ENCODE peak calls at places on chromosomes 5 and 9, in six cellular contexts. I is GM12878, R is SK-N-SH, T is HepG2, P is H1, U is K562. E is an unnamed sample.

GRCh38 chr5:75335486-75335885 is 1.5 kb upstream of the HMGCR start:
- DNase-seq in I (no peak), R (no peak), T (peak), P (no peak), U (no peak), E (no peak)

GRCh38 chr5:373710-374602 is 52.4 kb downstream of the AHRR start:
- DNase-seq in I (no peak), R (peak), T (no peak), P (peak), U (no peak), E (peak)

GRCh38 chr5:52269853-52270252 is 517.9 kb upstream of the ITGA1 start:
- DNase-seq in I (no peak), R (no peak), T (no peak), P (no peak), U (no peak), E (no peak)

GRCh38 chr9:83238871-83239624 is 176.1 kb upstream of the RASEF start:
- DNase-seq in I (no peak), R (no peak), T (peak), P (no peak), U (no peak), E (no peak)

GRCh38 chr5:99119326-99119725 is 190.5 kb upstream of the CHD1 start:
- DNase-seq in I (no peak), R (no peak), T (no peak), P (no peak), U (no peak), E (no peak)

GRCh38 chr9:33288828-33289483 is 1.4 kb upstream of the NFX1 start:
- DNase-seq in I (no peak), R (no peak), T (no peak), P (no peak), U (no peak), E (no peak)

GRCh38 chr5:94928891-94929290 is 310.4 kb downstream of the SLF1 start:
- DNase-seq in I (no peak), R (no peak), T (no peak), P (no peak), U (no peak), E (no peak)

GRCh38 chr5:113217619-113218184 is 217.1 kb downstream of the TSSK1B start:
- DNase-seq in I (no peak), R (no peak), T (no peak), P (no peak), U (no peak), E (no peak)

GRCh38 chr5:31913796-31914188 is 260.3 kb downstream of the GOLPH3 start:
- DNase-seq in I (no peak), R (peak), T (no peak), P (no peak), U (no peak), E (no peak)

GRCh38 chr5:124902097-124902821 is 155.8 kb upstream of the ZNF608 start:
- DNase-seq in I (peak), R (no peak), T (no peak), P (no peak), U (no peak), E (peak)

GRCh38 chr5:78504726-78505431 is 143.7 kb downstream of the LHFPL2 start:
- DNase-seq in I (no peak), R (peak), T (no peak), P (no peak), U (no peak), E (no peak)

GRCh38 chr5:139667001-139667729 is 19.0 kb downstream of the CXXC5 start:
- DNase-seq in I (no peak), R (no peak), T (no peak), P (no peak), U (no peak), E (no peak)

GRCh38 chr9:36995927-36996471 is 38.1 kb downstream of the PAX5 start:
- DNase-seq in I (no peak), R (peak), T (peak), P (peak), U (peak), E (peak)

GRCh38 chr9:136546697-136547481 is 1.0 kb upstream of the NOTCH1 start:
- DNase-seq in I (no peak), R (peak), T (no peak), P (peak), U (no peak), E (no peak)

GRCh38 chr9:132030626-132031325 is 48.9 kb downstream of the MED27 start:
- DNase-seq in I (no peak), R (no peak), T (no peak), P (peak), U (no peak), E (no peak)

GRCh38 chr9:19470567-19470966 is 61.8 kb downstream of the ACER2 start:
- DNase-seq in I (no peak), R (no peak), T (no peak), P (no peak), U (no peak), E (no peak)

GRCh38 chr5:97728920-97729319 is 545.9 kb upstream of the RIOK2 start:
- DNase-seq in I (no peak), R (no peak), T (no peak), P (no peak), U (no peak), E (no peak)

GRCh38 chr5:90534922-90535321 is 5.5 kb upstream of the LYSMD3 start:
- DNase-seq in I (no peak), R (no peak), T (no peak), P (no peak), U (no peak), E (no peak)

GRCh38 chr9:18382243-18382642 is 91.7 kb upstream of the ADAMTSL1 start:
- DNase-seq in I (no peak), R (no peak), T (no peak), P (no peak), U (no peak), E (no peak)

GRCh38 chr9:5178126-5178805 is 7.2 kb downstream of the INSL6 start:
- DNase-seq in I (no peak), R (no peak), T (no peak), P (no peak), U (no peak), E (no peak)

GRCh38 chr5:158676642-158677489 is 422.9 kb downstream of the EBF1 start:
- DNase-seq in I (no peak), R (no peak), T (no peak), P (peak), U (peak), E (no peak)

GRCh38 chr9:111231801-111232580 is 98.0 kb downstream of the OR2K2 start:
- DNase-seq in I (no peak), R (no peak), T (no peak), P (no peak), U (no peak), E (no peak)

GRCh38 chr9:70079364-70080103 is 35.9 kb downstream of the MAMDC2 start:
- DNase-seq in I (no peak), R (no peak), T (no peak), P (no peak), U (no peak), E (no peak)
- TF ChIP-seq TAF1 in I (no peak), R (no peak), T (no peak), P (no peak), U (no peak), E (no peak)

DNA sequence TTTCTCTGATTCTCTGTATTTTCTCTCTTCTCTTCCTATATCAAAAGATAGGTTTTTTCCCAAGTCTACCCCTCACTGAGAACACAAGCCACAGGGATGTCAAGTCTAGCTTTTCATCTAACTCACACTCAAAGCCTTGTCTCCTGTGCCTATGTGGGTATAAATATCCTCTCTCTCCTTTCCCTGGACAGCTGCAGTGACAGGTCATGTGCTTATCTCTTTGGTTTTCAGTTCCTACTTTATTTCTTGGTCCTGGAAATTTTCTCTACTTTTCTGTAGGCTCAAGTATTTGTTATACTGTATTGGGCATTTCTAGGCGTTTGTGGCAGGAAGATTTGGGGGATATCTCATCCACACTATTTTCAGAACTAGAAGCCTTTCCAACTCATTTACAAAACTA is 182.4 kb upstream of the MVB12B start:
- DNase-seq in I (no peak), R (no peak), T (no peak), P (no peak), U (no peak), E (no peak)
- TF ChIP-seq TAF1 in I (no peak), R (no peak), T (no peak), P (no peak), U (no peak), E (no peak)

GRCh38 chr5:178505639-178506407 is 84.4 kb downstream of the COL23A1 start:
- DNase-seq in I (no peak), R (no peak), T (no peak), P (no peak), U (no peak), E (no peak)
- TF ChIP-seq TAF1 in I (no peak), R (no peak), T (no peak), P (no peak), U (no peak), E (no peak)

GRCh38 chr5:166725585-166725984 is 1565.9 kb upstream of the WWC1 start:
- DNase-seq in I (no peak), R (no peak), T (no peak), P (no peak), U (no peak), E (no peak)

GRCh38 chr5:166720026-166720425 is 1571.4 kb upstream of the WWC1 start:
- DNase-seq in I (no peak), R (no peak), T (no peak), P (no peak), U (no peak), E (no peak)

GRCh38 chr5:166724284-166724683 is 1567.2 kb upstream of the WWC1 start:
- DNase-seq in I (no peak), R (no peak), T (no peak), P (no peak), U (no peak), E (no peak)

GRCh38 chr5:166726406-166726805 is 1565.0 kb upstream of the WWC1 start:
- DNase-seq in I (no peak), R (no peak), T (no peak), P (no peak), U (no peak), E (no peak)

DNA sequence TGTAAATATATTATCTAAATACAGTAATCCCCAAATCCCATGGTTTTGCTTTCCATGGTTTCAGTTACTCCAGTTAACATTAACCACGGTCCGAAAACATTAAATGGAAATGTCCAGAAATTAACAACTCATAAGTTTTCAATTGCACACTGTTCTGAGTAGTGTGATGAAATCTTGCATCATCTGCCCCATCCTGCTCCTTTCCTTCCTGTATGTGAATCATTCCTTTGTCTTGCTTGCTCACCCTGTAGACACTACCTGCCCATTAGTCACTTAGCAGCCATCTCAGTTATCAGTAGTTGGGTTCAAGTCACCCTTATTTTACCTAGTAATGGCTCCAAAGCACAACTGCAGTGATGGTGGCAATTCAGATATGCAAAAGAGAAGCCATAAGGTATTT is 1568.5 kb upstream of the WWC1 start:
- DNase-seq in I (no peak), R (no peak), T (no peak), P (no peak), U (no peak), E (no peak)
- TF ChIP-seq TAF1 in I (no peak), R (no peak), T (no peak), P (no peak), U (no peak), E (no peak)

DNA sequence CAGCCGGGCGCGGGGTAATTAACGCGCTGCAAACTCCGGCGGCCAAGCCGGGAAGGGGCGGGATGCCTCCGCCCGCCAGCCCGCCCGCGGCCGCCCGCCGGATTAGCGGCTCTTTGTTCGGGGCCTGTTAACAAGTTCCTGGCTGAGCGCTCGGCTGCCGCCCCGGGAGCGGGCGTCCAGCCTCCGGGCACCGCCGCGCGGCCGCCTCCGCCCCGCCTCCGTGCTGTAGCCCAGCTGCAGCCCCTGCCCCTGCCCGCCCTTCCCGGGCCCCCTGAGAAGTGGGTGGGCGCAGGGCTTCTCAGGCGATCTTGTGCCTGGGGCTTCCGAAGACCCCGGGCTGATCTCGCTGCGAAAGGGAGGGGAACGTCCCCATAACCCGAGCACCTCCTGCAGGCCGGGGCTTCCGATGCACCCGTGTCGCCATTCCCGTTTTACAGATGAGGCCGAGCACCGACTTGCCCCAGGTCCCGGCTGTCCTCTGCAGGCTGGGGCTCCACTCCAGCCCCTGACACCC is 7.6 kb downstream of the UNC5A start:
- DNase-seq in I (no peak), R (peak), T (no peak), P (peak), U (peak), E (peak)
- TF ChIP-seq TAF1 in I (no peak), R (no peak), T (no peak), P (no peak), U (no peak), E (no peak)

DNA sequence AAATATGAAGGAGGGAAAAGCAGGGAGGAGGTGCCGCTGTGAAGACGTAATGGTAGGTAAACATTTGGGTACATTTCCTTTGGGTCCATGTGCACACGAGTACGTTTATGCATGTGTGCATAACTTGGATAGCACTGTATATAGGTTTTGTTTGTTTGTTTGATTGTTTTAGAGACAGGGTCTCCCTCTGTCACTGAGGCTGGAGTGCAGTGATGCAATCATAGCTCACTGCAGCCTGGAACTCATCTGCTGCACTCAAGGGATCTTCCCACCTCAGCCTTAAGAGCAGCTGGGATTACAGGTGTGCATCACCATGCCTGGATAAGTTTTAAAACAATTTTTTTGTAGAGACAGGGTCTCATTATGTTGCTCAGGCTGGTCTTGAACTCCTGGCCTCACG is 94.0 kb downstream of the THBS4 start:
- DNase-seq in I (no peak), R (no peak), T (no peak), P (no peak), U (no peak), E (no peak)
- TF ChIP-seq TAF1 in I (no peak), R (no peak), T (no peak), P (no peak), U (no peak), E (no peak)

E was measured in GM12891.